ENCODE peak calls at places on chromosomes 5 and 9, in six cellular contexts. O is stimulated activated CD8-positive, alpha-beta memory T cell treated with anti-CD3 and anti-CD28 coated beads, Interleukin-15, amount 100 ng/mL, for 24 hours; U is caudate nucleus; G is NCI-H1694; H is T-helper 2 cell; X is HTR-8/SVneo. Q is an unnamed sample.

GRCh38 chr5:78907255-78907886 is 77.7 kb downstream of the ARSB start:
- DNase-seq in H (no peak), O (no peak), X (no peak), U (no peak), G (no peak), Q (peak; percentile 22)

GRCh38 chr5:42691413-42691861 is 65.2 kb upstream of the CCDC152 start:
- DNase-seq in X (no peak), H (no peak), O (no peak), G (no peak), U (peak; percentile 2), Q (peak; percentile 48)

GRCh38 chr5:176793736-176794135 is 16.6 kb upstream of the UNC5A start:
- DNase-seq in G (no peak), X (no peak), O (no peak), U (no peak), H (no peak), Q (no peak)

GRCh38 chr5:142922223-142922952 is 152.2 kb downstream of the ARHGAP26 start:
- DNase-seq in U (no peak), O (no peak), H (no peak), G (peak; percentile 56), X (peak; percentile 31), Q (no peak)

GRCh38 chr5:171855798-171856772 is 70.5 kb downstream of the SMIM23 start:
- DNase-seq in G (no peak), O (no peak), U (no peak), X (no peak), H (no peak), Q (no peak)

GRCh38 chr5:59698774-59699173 is 194.8 kb downstream of the PDE4D start:
- DNase-seq in U (no peak), O (no peak), H (no peak), G (no peak), X (no peak), Q (no peak)

GRCh38 chr5:173027905-173028304 is 28.2 kb upstream of the CREBRF start:
- DNase-seq in H (no peak), O (no peak), G (no peak), X (no peak), U (no peak), Q (no peak)

GRCh38 chr5:148912714-148913398 is 86.4 kb downstream of the ADRB2 start:
- DNase-seq in G (no peak), X (peak; percentile 85), H (no peak), U (no peak), O (no peak), Q (no peak)

GRCh38 chr9:94039786-94040185 is 44.5 kb upstream of the PTPDC1 start:
- DNase-seq in H (no peak), G (no peak), X (no peak), O (no peak), U (no peak), Q (no peak)

GRCh38 chr5:1445313-1445894 is at the start of gene SLC6A3:
- DNase-seq in H (no peak), U (no peak), O (no peak), G (peak; percentile 69), X (no peak), Q (no peak)

GRCh38 chr5:55577353-55578060 is 42.7 kb upstream of the PLPP1 start:
- DNase-seq in G (peak; percentile 38), X (no peak), H (no peak), U (peak; percentile 5), O (no peak), Q (no peak)

GRCh38 chr9:114779352-114779845 is 26.4 kb downstream of the TNFSF15 start:
- DNase-seq in H (no peak), X (no peak), O (no peak), G (no peak), U (no peak), Q (no peak)

GRCh38 chr5:135964670-135965320 is 10.0 kb upstream of the LECT2 start:
- DNase-seq in H (no peak), X (no peak), G (no peak), O (no peak), U (no peak), Q (no peak)

GRCh38 chr5:27015758-27016157 is 22.6 kb downstream of the CDH9 start:
- DNase-seq in X (no peak), H (no peak), G (no peak), O (no peak), U (no peak), Q (no peak)

GRCh38 chr9:37197158-37198033 is 77.0 kb downstream of the ZCCHC7 start:
- DNase-seq in X (no peak), O (no peak), U (no peak), H (no peak), G (no peak), Q (no peak)

GRCh38 chr5:80134879-80135278 is 99.7 kb downstream of the THBS4 start:
- DNase-seq in H (no peak), G (no peak), O (no peak), U (no peak), X (no peak), Q (no peak)

GRCh38 chr9:114757395-114757794 is 48.4 kb downstream of the TNFSF15 start:
- DNase-seq in G (no peak), X (no peak), H (no peak), U (no peak), O (no peak), Q (no peak)

GRCh38 chr9:136018257-136019031 is 57.3 kb upstream of the UBAC1 start:
- DNase-seq in G (no peak), O (no peak), H (no peak), X (no peak), U (no peak), Q (no peak)

GRCh38 chr9:87701491-87701890 is 24.4 kb upstream of the CTSL start:
- DNase-seq in U (no peak), G (no peak), H (no peak), X (no peak), O (no peak), Q (no peak)

GRCh38 chr5:124612023-124612422 is 134.4 kb downstream of the ZNF608 start:
- DNase-seq in U (no peak), G (no peak), O (no peak), X (no peak), H (no peak), Q (no peak)

GRCh38 chr5:9440517-9440916 is 105.4 kb downstream of the SEMA5A start:
- DNase-seq in U (no peak), O (no peak), G (no peak), H (no peak), X (peak; percentile 25), Q (no peak)

GRCh38 chr9:89083626-89084025 is 92.4 kb downstream of the S1PR3 start:
- DNase-seq in G (no peak), H (no peak), U (no peak), X (no peak), O (no peak), Q (no peak)

GRCh38 chr9:69671904-69672827 is at the start of gene APBA1:
- DNase-seq in G (no peak), O (peak; percentile 17), H (no peak), U (peak; percentile 71), X (peak; percentile 32), Q (peak; percentile 80)

GRCh38 chr9:110687497-110687896 is 18.9 kb downstream of the MUSK start:
- DNase-seq in G (no peak), X (no peak), O (no peak), U (no peak), H (no peak), Q (no peak)

GRCh38 chr9:127698386-127698785 is 8.4 kb upstream of the CFAP157 start:
- DNase-seq in U (no peak), H (no peak), O (no peak), G (no peak), X (no peak), Q (no peak)

GRCh38 chr5:110663525-110663924 is 62.9 kb downstream of the TMEM232 start:
- DNase-seq in O (no peak), X (no peak), G (no peak), U (no peak), H (no peak), Q (no peak)

GRCh38 chr5:78387468-78388153 is 27.2 kb downstream of the SCAMP1 start:
- DNase-seq in X (no peak), U (no peak), H (no peak), O (no peak), G (no peak), Q (no peak)

GRCh38 chr5:11054014-11054413 is 293.0 kb upstream of the DAP start:
- DNase-seq in X (no peak), G (no peak), U (no peak), H (no peak), O (no peak), Q (no peak)

GRCh38 chr5:129216001-129216400 is 121.5 kb downstream of the ISOC1 start:
- DNase-seq in U (no peak), G (no peak), H (no peak), O (no peak), X (no peak), Q (no peak)

GRCh38 chr5:145531038-145531734 is 304.0 kb downstream of the PRELID2 start:
- DNase-seq in U (no peak), X (peak; percentile 45), O (no peak), G (no peak), H (no peak), Q (no peak)

GRCh38 chr5:1050449-1051365 is 42.1 kb downstream of the NKD2 start:
- DNase-seq in O (no peak), H (no peak), X (no peak), G (no peak), U (no peak), Q (no peak)

GRCh38 chr5:673837-674629 is 19.1 kb downstream of the TPPP start:
- DNase-seq in X (no peak), H (no peak), G (no peak), O (no peak), U (no peak), Q (no peak)

GRCh38 chr9:128824911-128825310 is 4.7 kb downstream of the SPOUT1 start:
- DNase-seq in O (no peak), G (no peak), H (no peak), U (no peak), X (no peak), Q (no peak)

GRCh38 chr5:132525299-132525724 is 18.0 kb downstream of the IL5 start:
- DNase-seq in G (no peak), X (no peak), U (no peak), H (no peak), O (no peak), Q (no peak)

GRCh38 chr5:141737485-141737884 is 55.5 kb upstream of the ARAP3 start:
- DNase-seq in O (no peak), X (no peak), H (no peak), U (no peak), G (no peak), Q (no peak)

GRCh38 chr5:43694027-43694426 is 91.0 kb downstream of the NNT start:
- DNase-seq in U (no peak), X (no peak), G (no peak), H (no peak), O (no peak), Q (no peak)

GRCh38 chr9:107693620-107694326 is 204.2 kb upstream of the KLF4 start:
- DNase-seq in O (no peak), G (peak; percentile 60), X (no peak), U (no peak), H (no peak), Q (no peak)

GRCh38 chr5:79753087-79753486 is 63.5 kb downstream of the CMYA5 start:
- DNase-seq in H (no peak), U (no peak), X (no peak), G (no peak), O (no peak), Q (no peak)

Q was measured in occipital lobe.